ENCODE peak calls at places on chromosomes 3 and 15, in six cellular contexts. J is sigmoid colon, V is foreskin fibroblast, U is HCT116, K is mammary epithelial cell, E is glutamatergic neuron. S is an unnamed sample.

GRCh38 chr15:69916169-69916785 is 181.4 kb downstream of the TLE3 start:
- DNase-seq in E (no peak), K (no peak), U (no peak), J (no peak), V (no peak), S (no peak)

GRCh38 chr3:72938471-72939265 is 50.8 kb downstream of the GXYLT2 start:
- DNase-seq in K (peak), J (peak), V (peak), E (no peak), U (peak), S (peak)

GRCh38 chr3:113660901-113661300 is 35.5 kb downstream of the USF3 start:
- DNase-seq in V (no peak), J (peak), E (no peak), K (no peak), U (no peak), S (no peak)

GRCh38 chr3:39126532-39127071 is 19.1 kb downstream of the TTC21A start:
- DNase-seq in J (peak), K (peak), U (no peak), E (peak), V (peak), S (peak)

GRCh38 chr15:31364301-31365031 is 37.8 kb downstream of the KLF13 start:
- DNase-seq in J (no peak), E (no peak), K (peak), U (no peak), V (no peak), S (no peak)

GRCh38 chr3:27022096-27022761 is 347.0 kb downstream of the NEK10 start:
- DNase-seq in J (no peak), U (no peak), K (no peak), V (no peak), E (no peak), S (no peak)

GRCh38 chr3:52005571-52005986 is 9.9 kb upstream of the RPL29 start:
- DNase-seq in U (no peak), E (no peak), J (no peak), V (peak), K (peak), S (peak)

GRCh38 chr3:126524429-126524988 is 554 bp downstream of the CHST13 start:
- DNase-seq in E (no peak), U (no peak), J (peak), K (no peak), V (no peak), S (peak)

GRCh38 chr15:53033709-53034108 is 243.6 kb upstream of the ONECUT1 start:
- DNase-seq in U (no peak), K (no peak), V (no peak), J (no peak), E (no peak), S (no peak)

GRCh38 chr3:158791259-158791920 is 10.5 kb upstream of the MFSD1 start:
- DNase-seq in E (no peak), J (no peak), V (peak), U (peak), K (peak), S (peak)

GRCh38 chr3:9955067-9955502 is 2.9 kb upstream of the PRRT3 start:
- DNase-seq in V (peak), J (no peak), U (no peak), K (no peak), E (no peak), S (no peak)

GRCh38 chr15:58430224-58430787 is 1.5 kb upstream of the LIPC start:
- DNase-seq in E (no peak), K (no peak), U (no peak), V (no peak), J (no peak), S (no peak)

GRCh38 chr15:96125681-96126080 is 204.8 kb upstream of the NR2F2 start:
- DNase-seq in E (no peak), U (no peak), K (peak), J (no peak), V (peak), S (no peak)

GRCh38 chr15:45919806-45920205 is 285.0 kb downstream of the SQOR start:
- DNase-seq in V (peak), E (no peak), K (peak), U (no peak), J (no peak), S (peak)

GRCh38 chr3:131960324-131960723 is 74.5 kb downstream of the CPNE4 start:
- DNase-seq in J (no peak), V (peak), U (no peak), E (no peak), K (peak), S (peak)

GRCh38 chr3:70543493-70543892 is 231.1 kb upstream of the MDFIC2 start:
- DNase-seq in K (no peak), E (no peak), J (no peak), V (no peak), U (no peak), S (no peak)

GRCh38 chr3:70539908-70540307 is 227.5 kb upstream of the MDFIC2 start:
- DNase-seq in U (no peak), E (no peak), K (no peak), V (no peak), J (no peak), S (no peak)
- TF ChIP-seq CTCF in U (peak), E (no peak), K (no peak), V (no peak), J (no peak), S (no peak)

DNA sequence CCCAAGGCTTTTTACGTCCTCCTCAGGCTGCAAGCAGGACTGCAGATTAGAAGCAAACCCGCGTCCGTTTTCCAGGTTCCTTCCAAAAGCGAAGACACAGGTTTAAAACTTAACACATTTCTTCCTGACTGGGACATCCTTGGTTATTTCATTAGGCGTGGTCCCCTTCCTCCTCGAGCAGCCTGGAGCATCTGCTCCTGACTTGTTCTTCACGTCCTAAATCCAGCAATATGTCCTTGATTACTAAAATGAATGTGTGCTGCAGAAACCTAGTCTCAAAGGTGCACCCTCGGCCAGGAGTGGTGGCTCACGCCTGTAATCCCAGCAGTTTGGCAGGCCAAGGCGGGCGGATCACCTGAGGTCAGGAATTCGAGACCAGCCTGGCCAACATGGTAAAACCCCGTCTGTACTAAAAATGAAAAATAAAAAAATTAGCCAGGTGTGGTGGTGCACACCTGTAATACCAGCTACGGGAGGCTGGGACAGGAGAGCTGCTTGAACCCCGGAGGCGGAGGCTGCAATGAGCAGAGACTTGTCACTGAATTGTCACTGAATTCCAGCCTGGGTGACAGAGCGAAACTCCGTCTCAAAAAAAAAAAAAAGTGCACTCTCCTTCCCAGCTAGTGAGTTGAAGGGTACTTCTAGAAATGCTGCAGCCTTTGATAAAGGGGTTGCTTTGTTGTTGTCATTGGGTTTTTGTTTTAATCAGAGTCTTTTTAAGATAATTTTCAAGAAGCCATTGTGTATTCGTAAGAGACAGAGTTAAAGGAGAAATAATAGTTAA is 853 bp upstream of the LRIG1 start:
- DNase-seq in E (no peak), J (no peak), U (no peak), V (no peak), K (no peak), S (no peak)
- TF ChIP-seq CTCF in E (no peak), J (no peak), U (no peak), V (peak), K (no peak), S (no peak)

DNA sequence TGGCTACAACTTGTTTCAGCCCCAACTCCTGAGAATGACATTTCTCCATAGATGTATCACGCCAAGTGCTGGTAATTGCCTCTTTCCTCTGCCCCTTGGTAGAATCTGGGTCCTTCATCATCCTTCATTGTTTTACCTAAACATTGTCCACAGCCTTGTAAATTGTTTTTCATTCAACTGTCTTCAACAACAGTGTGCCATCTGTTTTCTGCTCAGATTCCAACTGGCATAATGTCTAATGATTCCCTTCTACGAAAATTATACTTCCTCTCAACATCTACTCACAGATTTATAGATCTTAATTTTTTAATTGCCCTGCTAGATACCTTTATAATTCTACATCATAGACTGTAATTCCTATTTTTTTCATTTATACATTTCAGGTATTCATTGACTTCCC is 226.9 kb downstream of the TPRG1 start:
- DNase-seq in V (no peak), K (no peak), U (no peak), J (no peak), E (no peak), S (no peak)
- TF ChIP-seq CTCF in V (no peak), K (no peak), U (no peak), J (no peak), E (no peak), S (no peak)

GRCh38 chr15:44427756-44428724 is 611 bp downstream of the CTDSPL2 start:
- DNase-seq in V (no peak), E (peak), J (no peak), K (peak), U (peak), S (peak)
- TF ChIP-seq CTCF in V (peak), E (no peak), J (no peak), K (no peak), U (peak), S (no peak)

GRCh38 chr3:61559108-61559731 is 2.2 kb upstream of the PTPRG start:
- DNase-seq in E (no peak), K (no peak), J (no peak), U (no peak), V (peak), S (no peak)
- TF ChIP-seq CTCF in E (no peak), K (no peak), J (no peak), U (peak), V (peak), S (no peak)

DNA sequence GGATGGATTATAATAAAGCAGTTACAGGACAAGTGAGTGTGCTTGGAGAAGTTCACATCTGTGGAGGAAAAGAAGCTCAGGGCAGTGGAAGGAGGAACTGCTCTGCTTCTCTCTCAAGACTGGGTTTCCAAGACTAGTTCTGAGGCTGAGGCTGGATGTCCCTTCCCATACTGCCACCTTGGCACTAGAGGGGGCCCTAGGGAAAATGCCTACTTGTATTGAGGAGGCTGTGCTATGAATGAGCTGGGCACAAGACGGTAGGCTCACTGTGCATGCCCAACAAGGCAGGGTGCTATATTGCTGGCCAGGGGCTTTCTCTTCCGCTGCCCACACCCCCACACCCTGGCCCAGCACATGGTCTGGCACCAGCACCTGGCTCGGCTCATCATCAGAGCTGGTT is 65.2 kb downstream of the SLCO2A1 start:
- DNase-seq in E (no peak), U (peak), V (no peak), J (no peak), K (peak), S (peak)
- TF ChIP-seq CTCF in E (no peak), U (peak), V (peak), J (no peak), K (peak), S (peak)